ENCODE peak calls at places on chromosomes 12 and 14, in six cellular contexts. G is epithelial cell of esophagus; E is CD4-positive, alpha-beta memory T cell; N is esophagus muscularis mucosa; M is choroid plexus epithelial cell; Z is tibial nerve. U is an unnamed sample.

GRCh38 chr12:9899209-9899608 is 17.9 kb downstream of the KLRF2 start:
- DNase-seq in G (no peak), E (no peak), N (no peak), M (no peak), Z (no peak), U (no peak)

GRCh38 chr12:102824218-102824835 is 92.7 kb downstream of the PAH start:
- DNase-seq in G (peak), E (no peak), N (no peak), M (peak), Z (no peak), U (peak)

GRCh38 chr12:46555379-46555778 is 182.8 kb upstream of the SLC38A2 start:
- DNase-seq in G (peak), E (no peak), N (no peak), M (peak), Z (no peak), U (peak)

GRCh38 chr14:89402363-89402762 is 14.7 kb downstream of the FOXN3 start:
- DNase-seq in G (no peak), E (no peak), N (no peak), M (no peak), Z (no peak), U (no peak)

GRCh38 chr14:90274808-90275454 is 18.6 kb downstream of the PSMC1 start:
- DNase-seq in G (peak), E (no peak), N (peak), M (peak), Z (no peak), U (no peak)

GRCh38 chr12:46380397-46380796 is 7.8 kb upstream of the SLC38A2 start:
- DNase-seq in G (no peak), E (no peak), N (no peak), M (no peak), Z (no peak), U (no peak)

GRCh38 chr12:90253674-90254181 is 545.1 kb upstream of the ATP2B1 start:
- DNase-seq in G (peak), E (peak), N (peak), M (peak), Z (peak), U (peak)

GRCh38 chr14:100724061-100724460 is 2.6 kb upstream of the DLK1 start:
- DNase-seq in G (no peak), E (no peak), N (no peak), M (no peak), Z (no peak), U (peak)

GRCh38 chr12:65607271-65607880 is 216.9 kb upstream of the HMGA2 start:
- DNase-seq in G (peak), E (no peak), N (no peak), M (no peak), Z (no peak), U (no peak)

GRCh38 chr12:16605666-16606116 is 271 bp downstream of the LMO3 start:
- DNase-seq in G (peak), E (no peak), N (no peak), M (peak), Z (no peak), U (peak)

GRCh38 chr14:92863281-92863680 is 59.7 kb upstream of the CHGA start:
- DNase-seq in G (peak), E (no peak), N (no peak), M (no peak), Z (no peak), U (peak)

GRCh38 chr12:59645242-59645641 is 49.4 kb downstream of the SLC16A7 start:
- DNase-seq in G (no peak), E (no peak), N (no peak), M (no peak), Z (no peak), U (no peak)

GRCh38 chr12:68505915-68506314 is 104.8 kb upstream of the RAP1B start:
- DNase-seq in G (no peak), E (no peak), N (no peak), M (no peak), Z (no peak), U (no peak)

GRCh38 chr12:21678959-21679358 is 21.3 kb upstream of the LDHB start:
- DNase-seq in G (no peak), E (no peak), N (no peak), M (no peak), Z (no peak), U (no peak)

GRCh38 chr12:16473610-16474326 is 126.3 kb downstream of the MGST1 start:
- DNase-seq in G (peak), E (no peak), N (no peak), M (peak), Z (no peak), U (no peak)

GRCh38 chr12:124920353-124920935 is 6.0 kb upstream of the UBC start:
- DNase-seq in G (no peak), E (no peak), N (no peak), M (no peak), Z (no peak), U (no peak)

GRCh38 chr12:57149309-57149900 is 2.0 kb upstream of the LRP1-AS start:
- DNase-seq in G (peak), E (no peak), N (no peak), M (peak), Z (peak), U (no peak)

GRCh38 chr12:34604227-34604626 is 581.9 kb downstream of the ALG10 start:
- DNase-seq in G (no peak), E (no peak), N (no peak), M (no peak), Z (no peak), U (no peak)

GRCh38 chr14:100305446-100306255 is 593 bp downstream of the SLC25A29 start:
- DNase-seq in G (no peak), E (peak), N (no peak), M (no peak), Z (no peak), U (peak)

GRCh38 chr14:68593806-68594536 is 198.9 kb downstream of the ZFP36L1 start:
- DNase-seq in G (no peak), E (no peak), N (no peak), M (peak), Z (no peak), U (peak)

GRCh38 chr12:62190921-62191746 is 69.1 kb upstream of the USP15 start:
- DNase-seq in G (no peak), E (peak), N (no peak), M (no peak), Z (no peak), U (no peak)

GRCh38 chr12:89710873-89711179 is 2.2 kb upstream of the ATP2B1 start:
- DNase-seq in G (no peak), E (no peak), N (no peak), M (no peak), Z (no peak), U (no peak)

GRCh38 chr12:76762556-76762955 is 1.4 kb upstream of the ZDHHC17 start:
- DNase-seq in G (no peak), E (no peak), N (no peak), M (no peak), Z (no peak), U (peak)

GRCh38 chr12:122849352-122850047 is 14.2 kb downstream of the HIP1R start:
- DNase-seq in G (no peak), E (no peak), N (no peak), M (no peak), Z (no peak), U (no peak)

GRCh38 chr14:67517083-67517482 is 16.0 kb upstream of the PLEKHH1 start:
- DNase-seq in G (peak), E (no peak), N (no peak), M (peak), Z (no peak), U (peak)

GRCh38 chr12:82757059-82757458 is 70.4 kb downstream of the TMTC2 start:
- DNase-seq in G (no peak), E (no peak), N (no peak), M (peak), Z (no peak), U (no peak)

GRCh38 chr12:78271546-78271945 is 440.9 kb downstream of the NAV3 start:
- DNase-seq in G (peak), E (no peak), N (no peak), M (peak), Z (no peak), U (no peak)

GRCh38 chr14:100530270-100531072 is 56.7 kb downstream of the BEGAIN start:
- DNase-seq in G (no peak), E (no peak), N (no peak), M (no peak), Z (peak), U (no peak)

GRCh38 chr12:24845615-24846014 is 103.3 kb downstream of the BCAT1 start:
- DNase-seq in G (peak), E (no peak), N (no peak), M (no peak), Z (no peak), U (no peak)

GRCh38 chr14:38721822-38722431 is 381.1 kb downstream of the SEC23A start:
- DNase-seq in G (peak), E (no peak), N (no peak), M (peak), Z (peak), U (peak)

GRCh38 chr12:119512772-119513497 is 80.6 kb upstream of the TMEM233 start:
- DNase-seq in G (peak), E (no peak), N (no peak), M (peak), Z (no peak), U (peak)

GRCh38 chr12:85829391-85829790 is 6.8 kb downstream of the RASSF9 start:
- DNase-seq in G (peak), E (no peak), N (no peak), M (peak), Z (no peak), U (no peak)

GRCh38 chr12:70044170-70044569 is 199.1 kb upstream of the CNOT2 start:
- DNase-seq in G (no peak), E (no peak), N (no peak), M (peak), Z (no peak), U (no peak)

GRCh38 chr14:97687944-97688625 is 890.9 kb downstream of the VRK1 start:
- DNase-seq in G (no peak), E (no peak), N (no peak), M (no peak), Z (no peak), U (no peak)

GRCh38 chr12:65217127-65217526 is 47.7 kb downstream of the LEMD3 start:
- DNase-seq in G (no peak), E (no peak), N (no peak), M (no peak), Z (no peak), U (no peak)

GRCh38 chr12:125100551-125101434 is 35.6 kb downstream of the AACS start:
- DNase-seq in G (peak), E (no peak), N (no peak), M (no peak), Z (no peak), U (no peak)

GRCh38 chr14:90645842-90646443 is 170.3 kb downstream of the TTC7B start:
- DNase-seq in G (peak), E (no peak), N (no peak), M (peak), Z (no peak), U (peak)

DNA sequence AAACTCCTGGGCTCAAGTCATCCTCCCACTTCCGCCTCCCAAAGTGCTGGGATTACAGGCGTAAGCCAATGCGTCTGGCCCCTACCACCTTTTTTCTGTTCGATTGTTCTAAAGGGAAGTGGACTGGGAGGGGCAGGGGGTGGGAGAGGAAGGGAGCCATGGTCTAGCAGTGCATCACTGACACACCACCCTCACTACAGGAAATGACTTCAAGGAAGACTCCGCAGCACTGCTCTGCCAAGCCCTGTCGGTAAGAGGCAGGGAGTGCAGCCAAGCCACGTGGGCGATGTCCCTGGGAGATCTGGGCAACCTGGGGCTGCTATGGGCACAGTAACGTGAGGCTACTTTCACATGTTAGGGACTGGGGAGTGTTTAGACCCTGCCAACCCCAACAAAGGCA is 18.0 kb downstream of the LRRC74A start:
- DNase-seq in G (peak), E (peak), N (no peak), M (peak), Z (no peak), U (no peak)
- H3K4me3 ChIP-seq in G (no peak), E (no peak), N (no peak), M (no peak), Z (no peak), U (no peak)

DNA sequence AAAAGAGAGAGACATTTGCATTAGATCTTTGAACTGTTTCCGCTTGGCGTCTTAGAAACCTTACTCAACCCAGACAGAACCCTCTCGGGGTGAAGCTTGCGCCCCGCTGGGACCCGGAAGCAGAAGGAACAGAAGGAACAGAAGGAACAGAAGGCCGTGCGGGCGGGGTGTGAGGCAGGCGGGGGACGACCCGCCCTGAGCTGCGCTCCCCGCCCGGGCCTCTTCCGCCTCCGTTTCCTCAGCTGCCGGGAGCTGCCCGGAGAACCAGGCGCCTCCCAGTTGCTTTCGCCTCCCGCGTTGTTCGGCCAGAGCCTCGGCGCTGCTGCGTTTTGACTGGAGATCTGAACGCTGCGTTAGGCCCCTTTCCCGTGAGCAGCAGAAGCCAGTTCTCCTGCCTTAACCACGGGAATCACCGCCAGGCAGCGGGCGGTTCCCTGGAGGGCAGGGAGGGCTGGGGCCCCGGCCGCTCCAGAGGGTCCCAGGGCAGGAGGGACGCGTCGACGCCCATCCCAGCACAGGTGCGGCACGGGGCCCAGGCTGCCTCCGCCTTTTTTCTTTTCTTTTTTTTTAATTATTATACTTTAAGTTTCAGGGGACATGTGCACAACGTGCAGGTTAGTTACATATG is 19.3 kb upstream of the MMP17 start:
- DNase-seq in G (no peak), E (peak), N (no peak), M (peak), Z (no peak), U (no peak)
- H3K4me3 ChIP-seq in G (no peak), E (no peak), N (peak), M (peak), Z (no peak), U (no peak)

DNA sequence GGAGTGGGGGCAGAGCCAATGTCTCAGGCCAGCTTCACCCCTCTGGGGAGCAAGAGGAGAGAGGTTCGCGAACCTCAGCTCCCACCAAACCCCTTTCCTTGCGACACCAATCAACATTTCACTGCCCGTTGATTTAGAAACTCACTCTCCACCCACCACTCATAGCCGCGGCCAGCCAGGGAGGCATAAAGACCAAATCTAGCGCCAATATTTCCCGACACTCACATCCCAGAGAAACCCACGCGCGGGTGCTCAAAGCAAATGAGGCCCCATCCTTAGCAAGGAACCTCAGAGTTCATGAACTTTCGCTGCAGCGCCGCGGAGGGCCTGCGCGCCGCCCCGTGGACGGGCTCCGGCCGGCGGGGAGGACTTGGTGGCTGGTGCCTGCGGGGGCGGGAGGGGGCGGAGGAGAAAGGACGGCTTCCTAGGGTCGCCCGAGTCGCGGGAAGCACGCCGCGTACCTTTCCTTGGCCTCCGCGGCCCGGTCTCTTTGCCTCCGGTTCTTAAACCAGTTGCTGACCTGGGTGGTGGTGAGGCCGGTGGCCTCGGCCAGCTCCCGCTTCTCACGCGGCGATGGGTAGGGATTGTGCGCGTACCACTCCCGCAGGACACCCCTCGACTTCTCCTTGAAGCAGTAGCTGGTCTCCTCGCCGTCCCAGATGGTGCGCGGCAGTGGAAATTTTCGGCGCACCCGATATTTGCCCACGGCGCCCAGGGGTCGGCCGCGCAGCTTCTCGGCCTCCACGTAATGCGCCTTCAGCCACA is 926 bp downstream of the SIX1 start:
- DNase-seq in G (peak), E (no peak), N (no peak), M (peak), Z (no peak), U (peak)
- H3K4me3 ChIP-seq in G (peak), E (no peak), N (peak), M (peak), Z (peak), U (peak)

GRCh38 chr12:32115404-32116104 is 8.9 kb downstream of the BICD1 start:
- DNase-seq in G (peak), E (no peak), N (no peak), M (peak), Z (peak), U (peak)
- H3K4me3 ChIP-seq in G (no peak), E (no peak), N (no peak), M (no peak), Z (no peak), U (no peak)

DNA sequence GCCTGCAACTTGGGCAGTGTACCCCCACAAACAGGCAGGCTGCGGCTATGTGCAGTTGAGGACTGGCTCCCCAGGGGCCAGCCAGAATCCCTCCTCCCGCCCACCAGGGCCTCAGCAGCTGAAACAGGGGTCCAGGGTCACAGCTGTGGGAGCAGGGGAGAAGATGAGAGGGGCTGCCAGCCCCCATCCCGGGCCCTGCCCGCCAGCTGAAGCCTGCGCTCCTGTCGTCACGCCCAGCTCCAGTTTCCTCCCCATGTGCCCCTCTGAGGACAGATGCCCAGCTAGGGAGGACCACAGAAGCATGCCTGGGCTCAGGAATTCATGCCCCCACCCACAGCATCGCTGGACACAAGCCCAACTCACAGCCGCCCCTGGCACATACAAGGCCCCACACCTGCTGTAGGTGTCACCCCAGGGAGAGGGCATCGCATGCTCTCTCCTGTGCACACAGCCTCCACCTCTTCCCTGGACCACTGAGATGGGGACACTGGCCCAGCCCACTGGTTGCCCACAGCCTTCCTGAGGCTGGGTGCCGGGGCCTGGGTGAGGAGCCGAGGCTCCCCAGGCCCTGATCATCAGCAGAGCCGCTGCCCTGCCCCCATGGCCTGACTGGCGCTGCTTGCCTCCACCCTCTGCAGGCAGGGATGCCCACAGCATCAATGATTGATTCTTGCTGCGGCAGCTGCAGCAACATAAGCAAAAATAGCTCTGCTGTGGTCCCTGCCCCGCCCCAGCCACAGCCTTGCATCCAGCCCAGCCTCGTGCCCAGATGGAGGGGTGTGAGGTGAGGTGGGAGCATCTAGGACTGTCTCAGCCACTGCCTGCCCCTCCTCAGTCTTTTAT is 3.7 kb upstream of the CLBA1 start:
- DNase-seq in G (no peak), E (no peak), N (no peak), M (no peak), Z (no peak), U (peak)
- H3K4me3 ChIP-seq in G (no peak), E (no peak), N (no peak), M (no peak), Z (no peak), U (no peak)

GRCh38 chr12:47739959-47740358 is 14.7 kb upstream of the ENDOU start:
- DNase-seq in G (no peak), E (no peak), N (no peak), M (no peak), Z (no peak), U (no peak)
- H3K4me3 ChIP-seq in G (no peak), E (no peak), N (no peak), M (no peak), Z (no peak), U (no peak)

DNA sequence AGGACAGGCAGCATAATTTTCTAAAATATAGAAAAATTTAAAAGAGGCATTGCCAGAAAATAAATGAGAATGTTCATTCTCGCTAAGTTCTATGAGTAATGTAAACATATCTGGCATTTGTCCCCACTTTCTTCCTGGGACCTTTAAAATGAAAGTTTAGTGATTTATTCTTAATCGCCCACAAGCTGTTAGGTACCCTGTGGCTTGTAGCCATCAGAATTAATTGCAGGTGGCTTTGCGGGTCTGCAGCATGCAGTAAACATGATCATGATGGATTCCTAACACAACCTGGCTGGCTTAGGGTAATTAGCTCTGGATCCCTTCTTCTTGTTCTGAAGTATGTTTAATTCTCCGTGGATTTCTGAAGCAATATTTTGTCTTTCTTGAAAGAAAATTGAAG is 103.5 kb upstream of the FRMD6 start:
- DNase-seq in G (no peak), E (no peak), N (no peak), M (no peak), Z (no peak), U (no peak)
- H3K4me3 ChIP-seq in G (no peak), E (no peak), N (no peak), M (no peak), Z (no peak), U (no peak)

GRCh38 chr12:12358528-12358927 is 1.6 kb downstream of the BORCS5 start:
- DNase-seq in G (no peak), E (no peak), N (no peak), M (no peak), Z (no peak), U (no peak)
- H3K4me3 ChIP-seq in G (peak), E (peak), N (peak), M (no peak), Z (no peak), U (no peak)

U was measured in SJCRH30.